ENCODE peak calls at places on chromosomes 7 and 10, in nine cellular contexts. D is thoracic aorta, G is lower lobe of right lung, H is prostate gland, K is IMR-90, B is heart right ventricle, J is fibroblast of lung, X is psoas muscle, A is endodermal cell. I is an unnamed sample.

GRCh38 chr10:129934196-129934925 is 29.7 kb downstream of the EBF3 start:
- DNase-seq in D (no peak), G (no peak), H (no peak), K (no peak), B (no peak), J (no peak), X (peak), A (no peak), I (no peak)

GRCh38 chr10:63628526-63629362 is 107.5 kb downstream of the REEP3 start:
- DNase-seq in D (peak), G (peak), H (peak), K (no peak), B (peak), J (peak), X (peak), A (peak), I (no peak)

GRCh38 chr7:50310361-50310760 is 5.8 kb downstream of the IKZF1 start:
- DNase-seq in D (no peak), G (no peak), H (no peak), K (no peak), B (no peak), J (no peak), X (no peak), A (no peak), I (no peak)

GRCh38 chr7:50860174-50860573 is 77.5 kb upstream of the GRB10 start:
- DNase-seq in D (no peak), G (no peak), H (no peak), K (no peak), B (no peak), J (no peak), X (no peak), A (no peak), I (no peak)

GRCh38 chr10:69801094-69801433 is 642 bp upstream of the COL13A1 start:
- DNase-seq in D (no peak), G (peak), H (no peak), K (peak), B (peak), J (peak), X (peak), A (peak), I (no peak)

GRCh38 chr10:1070939-1071338 is 14.8 kb downstream of the WDR37 start:
- DNase-seq in D (no peak), G (no peak), H (no peak), K (peak), B (no peak), J (peak), X (no peak), A (peak), I (no peak)

GRCh38 chr7:49389866-49390265 is 383.6 kb upstream of the VWC2 start:
- DNase-seq in D (no peak), G (no peak), H (no peak), K (no peak), B (no peak), J (no peak), X (no peak), A (no peak), I (no peak)

GRCh38 chr10:79148452-79149344 is 79.9 kb downstream of the ZMIZ1 start:
- DNase-seq in D (no peak), G (peak), H (peak), K (peak), B (peak), J (peak), X (peak), A (no peak), I (peak)

GRCh38 chr10:101495324-101495925 is 92.6 kb downstream of the POLL start:
- DNase-seq in D (no peak), G (no peak), H (no peak), K (peak), B (no peak), J (peak), X (no peak), A (no peak), I (peak)

GRCh38 chr7:37208528-37208927 is 240.1 kb downstream of the ELMO1 start:
- DNase-seq in D (peak), G (no peak), H (peak), K (peak), B (no peak), J (peak), X (peak), A (peak), I (peak)

GRCh38 chr7:27883726-27884125 is 143.8 kb downstream of the TAX1BP1 start:
- DNase-seq in D (no peak), G (no peak), H (no peak), K (peak), B (no peak), J (no peak), X (no peak), A (no peak), I (no peak)

GRCh38 chr10:101358706-101359300 is 4.8 kb downstream of the BTRC start:
- DNase-seq in D (no peak), G (no peak), H (no peak), K (peak), B (no peak), J (no peak), X (no peak), A (no peak), I (no peak)

GRCh38 chr7:144720139-144720538 is 115.7 kb downstream of the TPK1 start:
- DNase-seq in D (no peak), G (no peak), H (no peak), K (no peak), B (no peak), J (peak), X (no peak), A (peak), I (no peak)

GRCh38 chr10:121812031-121812430 is 115.8 kb downstream of the ATE1 start:
- DNase-seq in D (no peak), G (no peak), H (no peak), K (no peak), B (no peak), J (no peak), X (no peak), A (no peak), I (no peak)

GRCh38 chr7:130732980-130733865 is 784 bp downstream of the KLF14 start:
- DNase-seq in D (no peak), G (peak), H (peak), K (peak), B (peak), J (no peak), X (peak), A (peak), I (no peak)

GRCh38 chr7:102891693-102892261 is 21.0 kb upstream of the LRRC17 start:
- DNase-seq in D (peak), G (no peak), H (peak), K (peak), B (no peak), J (peak), X (peak), A (no peak), I (no peak)

GRCh38 chr7:106371629-106372028 is 86.8 kb upstream of the NAMPT start:
- DNase-seq in D (no peak), G (peak), H (no peak), K (no peak), B (no peak), J (no peak), X (no peak), A (no peak), I (peak)

GRCh38 chr10:62681211-62681940 is 123.1 kb upstream of the ADO start:
- DNase-seq in D (no peak), G (peak), H (no peak), K (no peak), B (no peak), J (no peak), X (no peak), A (peak), I (no peak)

GRCh38 chr10:35746004-35746403 is 103.9 kb upstream of the FZD8 start:
- DNase-seq in D (no peak), G (no peak), H (no peak), K (no peak), B (no peak), J (no peak), X (no peak), A (no peak), I (no peak)

GRCh38 chr7:85529197-85529596 is 342.3 kb upstream of the SEMA3D start:
- DNase-seq in D (no peak), G (peak), H (no peak), K (peak), B (no peak), J (peak), X (no peak), A (no peak), I (no peak)

GRCh38 chr7:33764752-33765451 is 140.4 kb upstream of the BMPER start:
- DNase-seq in D (no peak), G (no peak), H (no peak), K (peak), B (no peak), J (peak), X (no peak), A (no peak), I (no peak)

GRCh38 chr7:127383123-127383835 is 9.2 kb downstream of the ZNF800 start:
- DNase-seq in D (no peak), G (no peak), H (no peak), K (peak), B (no peak), J (peak), X (no peak), A (no peak), I (no peak)

GRCh38 chr7:8284606-8285005 is 22.6 kb upstream of the ICA1 start:
- DNase-seq in D (no peak), G (no peak), H (peak), K (no peak), B (no peak), J (no peak), X (no peak), A (no peak), I (peak)

GRCh38 chr7:82674319-82674718 is 230.7 kb upstream of the CACNA2D1 start:
- DNase-seq in D (no peak), G (no peak), H (no peak), K (peak), B (no peak), J (peak), X (no peak), A (no peak), I (no peak)

GRCh38 chr7:115087437-115087836 is 165.5 kb downstream of the MDFIC start:
- DNase-seq in D (no peak), G (no peak), H (no peak), K (peak), B (no peak), J (peak), X (no peak), A (no peak), I (no peak)

GRCh38 chr7:33805630-33806233 is 99.6 kb upstream of the BMPER start:
- DNase-seq in D (no peak), G (no peak), H (no peak), K (peak), B (no peak), J (peak), X (no peak), A (no peak), I (no peak)

GRCh38 chr10:69629897-69630650 is at the start of gene FAM241B:
- DNase-seq in D (no peak), G (peak), H (peak), K (peak), B (peak), J (peak), X (peak), A (peak), I (no peak)

GRCh38 chr10:75108684-75109458 is 2.6 kb upstream of the SAMD8 start:
- DNase-seq in D (no peak), G (no peak), H (no peak), K (no peak), B (peak), J (no peak), X (peak), A (peak), I (no peak)

GRCh38 chr10:6563075-6563474 is 17.0 kb downstream of the PRKCQ start:
- DNase-seq in D (no peak), G (no peak), H (no peak), K (no peak), B (no peak), J (no peak), X (no peak), A (no peak), I (no peak)

GRCh38 chr10:14491814-14492213 is 161.1 kb upstream of the FRMD4A start:
- DNase-seq in D (no peak), G (no peak), H (no peak), K (peak), B (no peak), J (no peak), X (no peak), A (no peak), I (no peak)

GRCh38 chr7:42753917-42754363 is 157.9 kb downstream of the C7orf25 start:
- DNase-seq in D (no peak), G (no peak), H (no peak), K (no peak), B (no peak), J (no peak), X (no peak), A (no peak), I (no peak)
- H3K27ac ChIP-seq in D (no peak), G (no peak), H (no peak), K (no peak), B (no peak), J (no peak), X (no peak), A (no peak), I (peak)

DNA sequence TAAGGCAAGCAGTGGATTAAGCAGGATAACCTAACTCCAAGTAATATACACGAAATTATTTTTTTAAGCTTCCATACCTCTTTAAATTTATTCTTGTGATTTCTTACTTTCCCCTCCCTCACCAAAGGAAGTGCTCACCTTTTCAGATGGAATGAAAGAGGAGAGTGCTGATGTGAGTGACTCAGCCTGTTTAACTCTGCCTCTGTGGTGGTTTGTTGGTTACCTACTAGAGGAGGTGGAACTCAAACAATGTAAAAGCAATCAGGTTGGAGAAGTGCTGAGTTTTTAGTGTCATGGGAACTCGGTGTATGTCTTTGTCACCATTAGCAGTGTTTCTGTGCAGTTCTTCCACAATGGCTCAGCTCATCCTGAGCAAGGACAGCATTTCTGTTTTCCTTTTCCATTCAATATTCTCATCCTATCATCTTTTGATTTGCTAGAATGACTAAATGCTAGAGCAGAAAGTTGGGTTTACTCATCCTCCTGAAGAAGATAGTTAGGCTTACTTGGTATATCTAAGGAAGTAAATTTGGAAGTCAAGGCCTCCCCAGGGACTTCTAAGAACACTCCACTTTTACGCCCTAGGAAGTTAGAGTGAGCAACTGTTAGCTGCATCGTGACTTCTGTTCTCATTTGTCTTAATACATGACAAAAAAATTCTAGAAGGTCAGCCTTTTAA is 6.0 kb downstream of the ADD3 start:
- DNase-seq in D (no peak), G (no peak), H (no peak), K (no peak), B (no peak), J (no peak), X (no peak), A (no peak), I (no peak)
- H3K27ac ChIP-seq in D (no peak), G (no peak), H (no peak), K (no peak), B (no peak), J (no peak), X (no peak), A (no peak), I (no peak)

DNA sequence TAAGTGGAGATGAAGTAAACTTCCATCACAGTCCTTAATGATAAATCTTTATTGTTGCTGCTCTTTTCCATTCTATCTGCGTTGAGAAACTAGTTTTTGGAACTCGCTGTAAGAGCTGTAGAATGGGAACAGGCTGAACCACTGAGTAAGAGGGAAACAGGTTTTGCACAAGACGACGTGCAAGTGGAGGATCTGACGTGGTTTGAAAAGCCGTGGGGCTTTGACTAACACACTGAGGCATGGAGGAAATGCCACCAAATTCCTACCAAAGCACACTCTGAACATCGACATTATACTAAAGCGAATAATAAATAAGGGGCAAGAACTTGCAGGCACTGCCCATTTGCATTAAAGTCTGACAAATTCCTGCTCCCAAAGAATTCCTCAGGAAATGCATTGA is 160.6 kb downstream of the KLF6 start:
- DNase-seq in D (peak), G (no peak), H (no peak), K (peak), B (no peak), J (peak), X (no peak), A (no peak), I (no peak)
- H3K27ac ChIP-seq in D (peak), G (no peak), H (no peak), K (peak), B (no peak), J (peak), X (peak), A (no peak), I (no peak)

GRCh38 chr7:87027900-87028299 is 31.6 kb downstream of the ELAPOR2 start:
- DNase-seq in D (no peak), G (no peak), H (no peak), K (no peak), B (no peak), J (no peak), X (no peak), A (no peak), I (no peak)

GRCh38 chr7:87028636-87029035 is 30.8 kb downstream of the ELAPOR2 start:
- DNase-seq in D (no peak), G (no peak), H (no peak), K (no peak), B (no peak), J (no peak), X (no peak), A (peak), I (no peak)

GRCh38 chr7:87032604-87033003 is 26.9 kb downstream of the ELAPOR2 start:
- DNase-seq in D (no peak), G (no peak), H (no peak), K (no peak), B (no peak), J (no peak), X (no peak), A (no peak), I (no peak)

GRCh38 chr7:87029078-87029477 is 30.4 kb downstream of the ELAPOR2 start:
- DNase-seq in D (no peak), G (no peak), H (no peak), K (no peak), B (no peak), J (no peak), X (no peak), A (no peak), I (no peak)
- H3K27ac ChIP-seq in D (no peak), G (no peak), H (no peak), K (no peak), B (no peak), J (no peak), X (no peak), A (no peak), I (no peak)

GRCh38 chr7:43621729-43622448 is 39.0 kb downstream of the STK17A start:
- DNase-seq in D (no peak), G (no peak), H (no peak), K (no peak), B (no peak), J (no peak), X (no peak), A (no peak), I (no peak)
- H3K27ac ChIP-seq in D (peak), G (no peak), H (no peak), K (no peak), B (no peak), J (no peak), X (no peak), A (no peak), I (no peak)

GRCh38 chr10:33244354-33244967 is 90.0 kb downstream of the NRP1 start:
- DNase-seq in D (no peak), G (no peak), H (no peak), K (no peak), B (no peak), J (no peak), X (no peak), A (no peak), I (no peak)
- H3K27ac ChIP-seq in D (no peak), G (no peak), H (no peak), K (no peak), B (no peak), J (no peak), X (no peak), A (no peak), I (no peak)

GRCh38 chr10:36803229-36803628 is 322.2 kb upstream of the ANKRD30A start:
- DNase-seq in D (no peak), G (no peak), H (no peak), K (no peak), B (no peak), J (no peak), X (no peak), A (no peak), I (no peak)

GRCh38 chr10:36801660-36802059 is 323.7 kb upstream of the ANKRD30A start:
- DNase-seq in D (no peak), G (no peak), H (no peak), K (no peak), B (no peak), J (peak), X (no peak), A (no peak), I (no peak)

DNA sequence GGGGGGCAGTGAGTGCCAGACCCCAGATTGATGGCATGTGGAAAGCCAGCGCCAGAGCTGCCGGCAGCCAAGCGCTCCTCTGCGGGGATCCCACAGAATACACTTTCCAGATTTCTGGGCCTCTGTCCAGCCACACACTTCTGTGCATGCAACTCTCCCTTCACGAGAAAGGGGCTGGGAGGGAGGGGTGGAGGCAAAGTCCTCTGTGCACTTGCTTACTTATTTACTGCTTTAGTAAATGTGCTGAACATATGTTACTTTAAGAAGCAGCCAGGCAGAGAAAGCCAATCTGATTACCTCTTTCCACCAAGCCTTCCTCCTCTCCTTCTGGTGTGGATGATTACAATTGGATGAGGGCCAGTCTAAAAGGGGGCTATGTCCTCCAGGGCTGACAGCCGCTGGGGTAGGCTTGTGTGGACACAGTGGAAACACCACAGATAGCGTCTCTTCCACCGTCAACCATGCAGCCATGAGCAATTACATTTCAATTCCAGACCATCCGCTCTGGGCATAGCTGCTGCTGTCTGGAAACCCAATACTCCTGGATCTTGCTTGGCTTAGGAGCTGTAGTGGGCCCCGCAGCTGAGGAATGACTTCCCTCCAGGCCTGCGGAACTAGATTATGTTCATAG is 322.8 kb upstream of the ANKRD30A start:
- DNase-seq in D (no peak), G (no peak), H (no peak), K (peak), B (peak), J (peak), X (no peak), A (no peak), I (peak)
- H3K27ac ChIP-seq in D (peak), G (no peak), H (no peak), K (no peak), B (no peak), J (no peak), X (no peak), A (no peak), I (no peak)

GRCh38 chr7:16934947-16935742 is 53.4 kb upstream of the AGR3 start:
- DNase-seq in D (no peak), G (no peak), H (no peak), K (peak), B (no peak), J (peak), X (no peak), A (no peak), I (no peak)
- H3K27ac ChIP-seq in D (no peak), G (no peak), H (no peak), K (no peak), B (no peak), J (no peak), X (no peak), A (no peak), I (no peak)

GRCh38 chr7:17709127-17709526 is 231.2 kb downstream of the SNX13 start:
- DNase-seq in D (no peak), G (no peak), H (no peak), K (no peak), B (no peak), J (no peak), X (no peak), A (no peak), I (no peak)

GRCh38 chr7:17716816-17717215 is 223.5 kb downstream of the SNX13 start:
- DNase-seq in D (no peak), G (no peak), H (no peak), K (no peak), B (no peak), J (no peak), X (no peak), A (peak), I (no peak)

GRCh38 chr7:17709599-17709998 is 230.7 kb downstream of the SNX13 start:
- DNase-seq in D (no peak), G (no peak), H (no peak), K (no peak), B (no peak), J (no peak), X (no peak), A (no peak), I (no peak)

GRCh38 chr7:17710312-17710711 is 230.0 kb downstream of the SNX13 start:
- DNase-seq in D (no peak), G (no peak), H (no peak), K (no peak), B (no peak), J (no peak), X (no peak), A (peak), I (no peak)

GRCh38 chr7:17713584-17713983 is 226.7 kb downstream of the SNX13 start:
- DNase-seq in D (no peak), G (no peak), H (no peak), K (peak), B (no peak), J (no peak), X (no peak), A (no peak), I (no peak)
- H3K27ac ChIP-seq in D (no peak), G (no peak), H (no peak), K (no peak), B (no peak), J (no peak), X (no peak), A (no peak), I (no peak)